ENCODE peak calls at places on chromosomes 7 and 10, in four cellular contexts. P is HepG2, V is NT2/D1, J is GM12878. C is an unnamed sample.

GRCh38 chr7:151689196-151689971 is 169.7 kb upstream of the RHEB start:
- DNase-seq in P (no peak), V (no peak), J (no peak), C (no peak)

GRCh38 chr7:127392182-127392565 is 334 bp downstream of the ZNF800 start:
- DNase-seq in P (no peak), V (peak), J (no peak), C (no peak)

GRCh38 chr7:2641406-2642393 is 9.9 kb downstream of the TTYH3 start:
- DNase-seq in P (peak), V (peak), J (peak), C (peak)

GRCh38 chr10:14356921-14357320 is 26.2 kb upstream of the FRMD4A start:
- DNase-seq in P (no peak), V (no peak), J (no peak), C (no peak)

GRCh38 chr10:19767876-19768275 is 48.4 kb upstream of the PLXDC2 start:
- DNase-seq in P (no peak), V (peak), J (no peak), C (peak)

GRCh38 chr7:3005257-3005656 is 38.4 kb downstream of the CARD11 start:
- DNase-seq in P (no peak), V (no peak), J (no peak), C (no peak)

GRCh38 chr7:96686305-96686704 is 23.3 kb downstream of the SEM1 start:
- DNase-seq in P (no peak), V (no peak), J (no peak), C (no peak)

GRCh38 chr10:114504769-114505579 is 100.7 kb upstream of the AFAP1L2 start:
- DNase-seq in P (peak), V (no peak), J (no peak), C (no peak)

GRCh38 chr7:41579961-41580935 is 122.6 kb downstream of the INHBA start:
- DNase-seq in P (no peak), V (no peak), J (no peak), C (no peak)

GRCh38 chr10:101965075-101965765 is 90.8 kb downstream of the ARMH3 start:
- DNase-seq in P (peak), V (no peak), J (no peak), C (no peak)

GRCh38 chr7:117458977-117459583 is 20.7 kb upstream of the CFTR start:
- DNase-seq in P (peak), V (no peak), J (no peak), C (no peak)

GRCh38 chr10:47021850-47022249 is 110.6 kb downstream of the PTPN20 start:
- DNase-seq in P (no peak), V (no peak), J (no peak), C (no peak)

GRCh38 chr7:37674534-37674933 is 9.0 kb upstream of the GPR141 start:
- DNase-seq in P (no peak), V (no peak), J (no peak), C (no peak)

GRCh38 chr10:8036521-8037198 is 17.8 kb upstream of the GATA3 start:
- DNase-seq in P (no peak), V (no peak), J (no peak), C (peak)

GRCh38 chr7:129149546-129149945 is 5.0 kb downstream of the TSPAN33 start:
- DNase-seq in P (no peak), V (no peak), J (no peak), C (no peak)

GRCh38 chr7:134710854-134711624 is 64.4 kb downstream of the BPGM start:
- DNase-seq in P (no peak), V (peak), J (no peak), C (no peak)

GRCh38 chr7:15376601-15377000 is 185.2 kb downstream of the AGMO start:
- DNase-seq in P (no peak), V (no peak), J (no peak), C (no peak)

GRCh38 chr10:93926613-93927012 is 32.8 kb downstream of the SLC35G1 start:
- DNase-seq in P (no peak), V (no peak), J (no peak), C (no peak)

GRCh38 chr10:451856-452255 is 237.6 kb downstream of the DIP2C start:
- DNase-seq in P (no peak), V (no peak), J (no peak), C (no peak)

GRCh38 chr7:32436529-32436928 is 53.7 kb downstream of the LSM5 start:
- DNase-seq in P (no peak), V (no peak), J (no peak), C (no peak)

GRCh38 chr10:76717141-76717540 is 920.5 kb downstream of the KCNMA1 start:
- DNase-seq in P (no peak), V (no peak), J (no peak), C (no peak)

GRCh38 chr10:29304259-29305030 is 15.6 kb downstream of the LYZL1 start:
- DNase-seq in P (peak), V (peak), J (no peak), C (peak)

GRCh38 chr10:104256335-104257080 is 1.8 kb downstream of the GSTO1 start:
- DNase-seq in P (peak), V (no peak), J (no peak), C (no peak)

GRCh38 chr10:96460316-96460715 is 53.4 kb downstream of the TLL2 start:
- DNase-seq in P (no peak), V (no peak), J (no peak), C (no peak)

GRCh38 chr7:138004936-138005335 is 3.0 kb upstream of the CREB3L2 start:
- DNase-seq in P (no peak), V (no peak), J (no peak), C (no peak)

GRCh38 chr7:74032191-74032490 is 4.2 kb downstream of the ELN start:
- DNase-seq in P (no peak), V (no peak), J (no peak), C (no peak)

GRCh38 chr10:58642283-58642682 is 129.6 kb downstream of the BICC1 start:
- DNase-seq in P (no peak), V (no peak), J (no peak), C (no peak)
- TF ChIP-seq SUZ12 in P (no peak), V (no peak), J (no peak), C (no peak)

GRCh38 chr10:35516102-35516670 is 89.0 kb upstream of the GJD4 start:
- DNase-seq in P (no peak), V (no peak), J (no peak), C (no peak)

GRCh38 chr10:35511649-35512048 is 93.5 kb upstream of the GJD4 start:
- DNase-seq in P (no peak), V (no peak), J (no peak), C (no peak)

DNA sequence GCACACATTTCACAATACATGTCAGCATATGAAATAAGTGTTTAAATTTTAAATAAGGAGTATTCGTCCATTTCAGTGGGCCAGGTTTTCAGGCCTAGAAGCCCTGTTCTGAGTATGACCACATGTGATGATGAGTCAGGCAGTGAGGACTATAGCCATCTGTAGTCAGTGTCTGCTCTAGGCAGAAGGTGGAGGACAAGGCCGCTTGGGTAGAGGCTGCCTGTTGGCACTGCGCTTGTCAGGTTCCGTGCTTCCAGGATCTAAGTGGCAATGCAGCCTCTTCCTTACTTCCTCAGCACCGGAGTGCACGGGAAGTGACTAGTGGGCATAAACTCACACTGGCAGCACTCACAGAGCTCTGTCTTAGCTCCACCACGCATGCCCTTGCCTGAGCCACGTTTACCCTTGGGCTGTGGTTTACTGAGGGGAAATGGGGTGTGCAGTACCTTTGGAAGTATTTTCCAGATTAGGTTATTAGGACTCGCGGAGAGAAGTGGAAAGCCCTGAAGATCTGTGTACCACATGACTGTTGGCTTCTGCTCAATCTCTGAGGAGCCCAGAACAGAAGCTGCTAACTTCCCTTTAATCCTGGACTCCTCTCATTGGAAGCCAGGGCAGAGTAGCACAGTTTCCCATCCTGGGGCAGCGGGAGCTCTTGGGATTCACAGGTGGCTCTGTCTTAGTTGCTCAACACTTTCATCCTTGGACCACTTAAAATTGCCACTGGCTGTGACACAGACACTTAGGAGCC is 87.5 kb upstream of the GJD4 start:
- DNase-seq in P (no peak), V (no peak), J (no peak), C (no peak)
- TF ChIP-seq SUZ12 in P (no peak), V (no peak), J (no peak), C (no peak)

GRCh38 chr7:78279457-78279856 is 480.9 kb downstream of the PHTF2 start:
- DNase-seq in P (no peak), V (no peak), J (no peak), C (no peak)
- TF ChIP-seq SUZ12 in P (no peak), V (no peak), J (no peak), C (no peak)

DNA sequence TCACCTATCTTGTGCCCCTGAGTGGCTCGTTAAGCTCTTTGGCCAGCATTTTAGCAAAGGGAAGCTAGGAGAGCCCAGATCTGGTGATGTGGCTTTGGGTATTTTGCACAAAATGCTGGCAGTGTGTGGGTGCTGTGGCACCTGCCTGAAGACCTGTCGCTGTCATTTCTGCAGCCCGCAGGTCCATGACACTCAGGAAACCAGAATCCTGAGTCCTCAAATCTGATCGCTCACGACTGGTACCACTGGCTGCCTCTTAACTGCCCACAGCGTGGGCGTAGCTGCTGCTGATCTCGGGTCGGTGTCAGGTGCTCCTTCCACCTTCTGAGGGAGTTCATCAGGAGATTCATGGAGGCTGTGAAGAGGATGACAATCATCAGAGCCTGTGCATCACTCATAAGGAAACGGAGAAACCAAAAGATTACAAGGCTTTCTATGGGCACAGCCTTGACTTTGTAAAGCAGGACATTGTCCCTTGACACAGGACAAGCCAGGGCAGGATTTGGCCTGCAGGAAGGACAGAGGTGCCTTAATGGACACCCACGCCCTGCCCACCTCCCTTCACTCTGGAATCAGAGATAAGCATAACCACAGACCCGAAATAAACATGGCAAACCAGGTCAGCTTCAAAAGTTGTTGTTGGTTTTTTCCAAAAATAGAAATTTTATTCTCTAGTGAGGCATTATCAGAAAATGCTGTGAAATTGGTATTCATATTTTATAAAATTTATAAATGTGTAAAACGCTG is 71.0 kb upstream of the STK17A start:
- DNase-seq in P (no peak), V (no peak), J (no peak), C (no peak)
- TF ChIP-seq SUZ12 in P (no peak), V (no peak), J (no peak), C (no peak)

DNA sequence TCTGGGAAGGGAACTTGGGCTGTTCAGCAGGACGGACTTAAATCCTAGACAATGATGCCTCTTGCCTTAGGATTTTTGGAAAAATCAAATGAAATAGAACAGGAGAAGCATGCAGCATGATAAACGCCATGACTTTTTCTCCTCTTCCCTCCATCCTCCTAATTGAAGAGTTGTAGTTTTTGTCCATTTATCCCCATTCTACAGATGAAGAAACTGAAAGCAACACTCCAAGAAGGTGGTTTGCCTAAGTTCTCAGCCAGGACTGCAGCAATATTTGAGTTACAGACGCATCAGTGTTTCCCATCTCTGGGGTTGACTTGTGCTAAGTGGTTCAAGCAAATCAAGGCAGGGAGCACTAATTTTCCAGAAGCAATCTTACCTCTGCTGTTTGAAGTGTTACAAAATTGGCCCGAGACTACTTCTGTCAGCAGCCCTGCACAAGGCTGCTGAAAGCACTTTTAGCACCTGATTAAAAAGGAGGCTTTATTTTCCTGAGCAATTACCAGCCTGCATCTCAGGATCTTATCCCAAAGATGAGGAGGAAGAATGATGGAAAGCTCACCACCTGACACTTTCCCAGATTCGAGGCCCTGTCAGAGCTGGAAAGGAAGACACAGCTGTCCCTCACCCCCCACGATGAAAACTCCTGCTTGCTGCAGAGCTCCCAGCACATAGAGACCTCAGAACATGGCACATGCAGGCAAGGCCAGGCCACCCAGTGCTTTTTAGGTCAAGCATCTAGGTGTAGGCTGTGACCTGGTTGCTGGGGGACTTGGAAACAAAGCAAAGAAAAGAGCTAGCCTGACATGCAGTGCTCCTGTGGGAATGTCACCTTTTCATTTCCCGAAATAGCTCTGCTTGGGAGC is 19.7 kb upstream of the C10orf71 start:
- DNase-seq in P (no peak), V (no peak), J (no peak), C (no peak)
- TF ChIP-seq SUZ12 in P (no peak), V (no peak), J (no peak), C (no peak)

GRCh38 chr7:99102361-99102760 is 41.5 kb downstream of the SMURF1 start:
- DNase-seq in P (no peak), V (no peak), J (no peak), C (no peak)

GRCh38 chr7:99106411-99106810 is 37.5 kb downstream of the SMURF1 start:
- DNase-seq in P (peak), V (no peak), J (no peak), C (no peak)

GRCh38 chr7:99105756-99106155 is 38.2 kb downstream of the SMURF1 start:
- DNase-seq in P (no peak), V (no peak), J (no peak), C (no peak)

GRCh38 chr7:99104631-99105030 is 39.3 kb downstream of the SMURF1 start:
- DNase-seq in P (no peak), V (no peak), J (no peak), C (no peak)

GRCh38 chr7:99102809-99103690 is 40.9 kb downstream of the SMURF1 start:
- DNase-seq in P (no peak), V (no peak), J (no peak), C (no peak)
- TF ChIP-seq SUZ12 in P (no peak), V (no peak), J (no peak), C (no peak)

C was measured in H1.